ENCODE peak calls at places on chromosome 16, in five cellular contexts. H, B, N, L and Z are unnamed samples.

GRCh38 chr16:68798398-68798797 is 44.9 kb upstream of the TANGO6 start:
- DNase-seq in N (no peak), L (peak), B (peak), H (no peak), Z (no peak)

GRCh38 chr16:23557779-23558330 is 328 bp downstream of the UBFD1 start:
- DNase-seq in H (peak), B (no peak), N (no peak), L (peak), Z (no peak)

GRCh38 chr16:29898786-29899515 is 399 bp downstream of the SEZ6L2 start:
- DNase-seq in N (no peak), H (no peak), L (no peak), B (no peak), Z (peak)

GRCh38 chr16:58002411-58002790 is 1.2 kb downstream of the USB1 start:
- DNase-seq in B (no peak), H (no peak), L (no peak), N (no peak), Z (no peak)

GRCh38 chr16:75566040-75566888 is at the start of gene GABARAPL2:
- DNase-seq in B (peak), H (peak), N (peak), L (peak), Z (no peak)

GRCh38 chr16:3938471-3938842 is 57.9 kb upstream of the CREBBP start:
- DNase-seq in N (no peak), H (no peak), B (no peak), L (no peak), Z (no peak)

GRCh38 chr16:11949527-11949926 is 7.7 kb upstream of the NPIPB2 start:
- DNase-seq in N (peak), L (peak), H (peak), B (peak), Z (no peak)

GRCh38 chr16:87806246-87806607 is 40.4 kb upstream of the KLHDC4 start:
- DNase-seq in N (no peak), B (peak), L (no peak), H (no peak), Z (no peak)

GRCh38 chr16:31196324-31197088 is 6.1 kb downstream of the PYCARD start:
- DNase-seq in L (no peak), B (no peak), N (no peak), H (no peak), Z (no peak)

GRCh38 chr16:87309912-87310485 is 7.2 kb downstream of the C16orf95 start:
- DNase-seq in N (no peak), B (no peak), L (no peak), H (no peak), Z (no peak)

GRCh38 chr16:66205287-66206167 is 161.0 kb upstream of the CDH5 start:
- DNase-seq in L (peak), N (no peak), B (peak), H (peak), Z (no peak)

GRCh38 chr16:2148714-2149629 is 547 bp downstream of the RAB26 start:
- DNase-seq in H (no peak), B (peak), N (peak), L (no peak), Z (no peak)

GRCh38 chr16:50692999-50693781 is at the start of gene NOD2:
- DNase-seq in H (no peak), B (no peak), L (no peak), N (no peak), Z (no peak)

GRCh38 chr16:31484491-31485171 is 1.7 kb downstream of the SLC5A2 start:
- DNase-seq in L (no peak), H (peak), N (no peak), B (no peak), Z (no peak)

GRCh38 chr16:66296591-66296990 is 69.9 kb upstream of the CDH5 start:
- DNase-seq in N (no peak), B (no peak), L (no peak), H (no peak), Z (no peak)

GRCh38 chr16:2981177-2981898 is 1.1 kb upstream of the PKMYT1 start:
- DNase-seq in B (no peak), L (no peak), N (no peak), H (no peak), Z (no peak)

GRCh38 chr16:4016648-4017047 is 99.6 kb downstream of the ADCY9 start:
- DNase-seq in B (no peak), L (peak), H (no peak), N (no peak), Z (no peak)

GRCh38 chr16:65125322-65125721 is 3.5 kb upstream of the CDH11 start:
- DNase-seq in H (no peak), N (no peak), L (peak), B (no peak), Z (no peak)

GRCh38 chr16:31382485-31383161 is 10.5 kb upstream of the ITGAD start:
- DNase-seq in L (peak), N (peak), H (peak), B (peak), Z (no peak)

GRCh38 chr16:23379707-23380106 is 73.3 kb downstream of the COG7 start:
- DNase-seq in B (no peak), H (no peak), N (no peak), L (no peak), Z (no peak)

GRCh38 chr16:578870-579405 is 9.2 kb downstream of the PIGQ start:
- DNase-seq in B (peak), L (peak), N (peak), H (peak), Z (no peak)

GRCh38 chr16:30914849-30915248 is 8.5 kb upstream of the FBXL19 start:
- DNase-seq in L (no peak), B (no peak), N (no peak), H (no peak), Z (no peak)

GRCh38 chr16:15618392-15618791 is 24.6 kb downstream of the MARF1 start:
- DNase-seq in B (peak), N (no peak), L (peak), H (no peak), Z (no peak)

GRCh38 chr16:75501359-75501758 is 6.1 kb upstream of the CHST6 start:
- DNase-seq in L (no peak), N (no peak), B (no peak), H (no peak), Z (no peak)

GRCh38 chr16:52561910-52562741 is 15.2 kb upstream of the TOX3 start:
- DNase-seq in B (no peak), N (no peak), L (no peak), H (peak), Z (peak)

GRCh38 chr16:4578961-4579530 is 22.9 kb downstream of the C16orf96 start:
- DNase-seq in B (no peak), N (no peak), H (no peak), L (no peak), Z (no peak)

GRCh38 chr16:86778108-86778745 is 199.9 kb downstream of the FOXL1 start:
- DNase-seq in B (no peak), N (no peak), H (no peak), L (no peak), Z (no peak)

GRCh38 chr16:89733322-89733721 is 12.0 kb downstream of the ZNF276 start:
- DNase-seq in B (no peak), L (no peak), H (no peak), N (no peak), Z (no peak)

GRCh38 chr16:15509051-15509592 is 74.7 kb downstream of the BMERB1 start:
- DNase-seq in L (no peak), B (no peak), H (no peak), N (no peak), Z (no peak)

GRCh38 chr16:4328580-4329353 is 12.9 kb downstream of the GLIS2 start:
- DNase-seq in B (no peak), H (no peak), N (no peak), L (no peak), Z (no peak)

GRCh38 chr16:3580686-3581085 is 3.5 kb upstream of the NLRC3 start:
- DNase-seq in N (peak), B (peak), L (no peak), H (no peak), Z (no peak)

GRCh38 chr16:86980644-86981043 is 336.5 kb downstream of the C16orf95 start:
- DNase-seq in B (no peak), N (no peak), H (no peak), L (no peak), Z (no peak)

GRCh38 chr16:53912155-53912554 is 208.2 kb downstream of the FTO start:
- DNase-seq in N (no peak), L (no peak), H (no peak), B (peak), Z (no peak)

GRCh38 chr16:50360033-50360778 is 8.6 kb downstream of the BRD7 start:
- DNase-seq in L (peak), H (no peak), B (peak), N (no peak), Z (peak)

GRCh38 chr16:65285128-65286120 is 163.6 kb upstream of the CDH11 start:
- DNase-seq in H (no peak), N (no peak), L (no peak), B (peak), Z (no peak)

GRCh38 chr16:55257971-55258613 is 65.9 kb upstream of the IRX6 start:
- DNase-seq in B (peak), H (peak), L (peak), N (peak), Z (peak)

GRCh38 chr16:71214771-71215381 is 15.6 kb downstream of the HYDIN start:
- DNase-seq in N (no peak), L (peak), B (peak), H (no peak), Z (no peak)

GRCh38 chr16:55955845-55956244 is 80.7 kb upstream of the CES5A start:
- DNase-seq in B (no peak), H (no peak), N (no peak), L (no peak), Z (no peak)

GRCh38 chr16:21702259-21702658 is 38.5 kb downstream of the OTOA start:
- DNase-seq in H (no peak), L (no peak), B (no peak), N (no peak), Z (no peak)

GRCh38 chr16:54282202-54282922 is 4.2 kb downstream of the IRX3 start:
- DNase-seq in H (peak), N (no peak), L (peak), B (no peak), Z (no peak)

GRCh38 chr16:10812352-10813122 is 6.1 kb downstream of the TVP23A start:
- DNase-seq in L (no peak), B (no peak), N (peak), H (no peak), Z (no peak)
- TF ChIP-seq CTCF in L (no peak), B (no peak), N (peak), H (no peak), Z (no peak)

DNA sequence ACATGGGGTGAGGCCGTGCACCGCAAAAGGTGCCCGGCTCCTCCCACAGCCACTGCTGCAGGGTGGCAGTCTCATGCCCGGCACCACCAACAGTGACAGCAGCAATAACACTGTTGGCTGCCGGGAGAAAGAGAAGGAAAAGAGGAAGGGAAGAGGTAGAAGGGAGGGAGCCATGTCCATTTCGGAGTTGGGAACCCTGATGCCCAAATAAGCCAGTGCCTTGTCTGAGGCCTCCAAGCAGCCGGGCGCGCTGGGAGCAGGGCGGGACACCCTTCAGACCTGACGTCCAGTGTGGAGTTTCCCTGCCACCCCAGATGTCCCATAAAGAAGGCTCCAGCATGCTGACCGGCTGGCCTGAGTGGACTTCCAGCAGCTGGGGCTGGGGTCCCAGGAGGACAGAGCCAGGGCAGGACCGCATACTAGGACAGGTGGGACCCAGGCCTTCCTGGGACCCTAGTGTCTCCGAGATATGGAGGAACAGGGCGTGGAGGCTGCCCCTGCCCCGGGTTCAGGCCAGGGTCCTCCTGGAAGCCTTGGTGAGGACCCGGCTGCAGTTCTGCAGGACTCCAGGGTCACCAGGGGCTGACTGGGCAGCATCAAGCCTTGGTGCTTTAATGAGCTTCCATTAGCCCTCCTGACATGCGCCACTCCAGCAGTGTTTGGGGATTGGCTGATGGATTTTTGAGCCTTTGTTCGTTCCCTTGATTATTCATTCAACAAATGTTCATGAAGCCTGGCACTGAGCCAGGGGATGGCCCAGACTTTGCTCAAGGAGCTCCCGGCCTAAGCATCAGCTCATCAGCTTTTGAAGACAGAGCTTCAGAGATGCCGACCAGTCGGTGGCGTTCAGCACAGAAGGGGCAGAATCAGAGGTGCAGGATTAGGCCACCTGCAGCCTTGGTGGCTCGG is 223.6 kb upstream of the CIBAR2 start:
- DNase-seq in L (no peak), N (no peak), B (peak), H (no peak), Z (no peak)
- H3K4me3 ChIP-seq in L (no peak), N (no peak), B (no peak), H (no peak), Z (no peak)

GRCh38 chr16:81216114-81216513 is 22.4 kb upstream of the BCO1 start:
- DNase-seq in L (no peak), N (no peak), H (no peak), B (no peak), Z (no peak)

GRCh38 chr16:81212830-81213465 is 25.5 kb upstream of the BCO1 start:
- DNase-seq in L (no peak), N (no peak), B (no peak), H (no peak), Z (no peak)

GRCh38 chr16:81216706-81217105 is 21.8 kb upstream of the BCO1 start:
- DNase-seq in N (no peak), H (no peak), L (no peak), B (no peak), Z (no peak)

GRCh38 chr16:81210807-81211206 is 27.7 kb upstream of the BCO1 start:
- DNase-seq in H (no peak), L (no peak), B (no peak), N (no peak), Z (no peak)

GRCh38 chr16:81214745-81215166 is 23.7 kb upstream of the BCO1 start:
- DNase-seq in N (no peak), L (peak), H (no peak), B (peak), Z (no peak)
- TF ChIP-seq CTCF in N (peak), L (peak), H (no peak), B (peak), Z (no peak)

DNA sequence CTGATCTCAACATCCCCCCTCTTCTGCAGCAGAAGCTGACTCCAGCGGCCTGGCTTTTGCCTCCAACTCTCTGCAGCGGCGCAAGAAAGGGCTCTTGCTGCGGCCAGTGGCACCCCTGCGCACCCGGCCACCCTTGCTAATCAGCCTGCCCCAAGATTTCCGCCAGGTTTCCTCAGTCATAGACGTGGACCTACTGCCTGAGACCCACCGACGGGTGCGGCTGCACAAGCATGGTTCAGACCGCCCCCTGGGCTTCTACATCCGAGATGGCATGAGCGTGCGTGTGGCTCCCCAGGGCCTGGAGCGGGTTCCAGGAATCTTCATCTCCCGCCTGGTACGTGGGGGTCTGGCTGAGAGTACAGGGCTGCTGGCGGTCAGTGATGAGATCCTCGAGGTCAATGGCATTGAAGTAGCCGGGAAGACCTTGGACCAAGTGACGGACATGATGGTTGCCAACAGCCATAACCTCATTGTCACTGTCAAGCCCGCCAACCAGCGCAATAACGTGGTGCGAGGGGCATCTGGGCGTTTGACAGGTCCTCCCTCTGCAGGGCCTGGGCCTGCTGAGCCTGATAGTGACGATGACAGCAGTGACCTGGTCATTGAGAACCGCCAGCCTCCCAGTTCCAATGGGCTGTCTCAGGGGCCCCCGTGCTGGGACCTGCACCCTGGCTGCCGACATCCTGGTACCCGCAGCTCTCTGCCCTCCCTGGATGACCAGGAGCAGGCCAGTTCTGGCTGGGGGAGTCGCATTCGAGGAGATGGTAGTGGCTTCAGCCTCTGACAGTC is 1.3 kb downstream of the PARD6A start:
- DNase-seq in B (no peak), L (no peak), H (no peak), N (no peak), Z (no peak)
- H3K4me3 ChIP-seq in B (no peak), L (no peak), H (no peak), N (no peak), Z (peak)

GRCh38 chr16:27965801-27966200 is 97.7 kb downstream of the GSG1L start:
- DNase-seq in L (no peak), N (no peak), B (no peak), H (no peak), Z (no peak)

GRCh38 chr16:27960619-27961295 is 102.8 kb downstream of the GSG1L start:
- DNase-seq in L (no peak), N (no peak), H (no peak), B (no peak), Z (peak)

GRCh38 chr16:27961296-27961620 is 102.3 kb downstream of the GSG1L start:
- DNase-seq in H (no peak), N (no peak), L (no peak), B (no peak), Z (no peak)

GRCh38 chr16:27962197-27962596 is 101.3 kb downstream of the GSG1L start:
- DNase-seq in N (no peak), L (no peak), H (no peak), B (no peak), Z (no peak)

DNA sequence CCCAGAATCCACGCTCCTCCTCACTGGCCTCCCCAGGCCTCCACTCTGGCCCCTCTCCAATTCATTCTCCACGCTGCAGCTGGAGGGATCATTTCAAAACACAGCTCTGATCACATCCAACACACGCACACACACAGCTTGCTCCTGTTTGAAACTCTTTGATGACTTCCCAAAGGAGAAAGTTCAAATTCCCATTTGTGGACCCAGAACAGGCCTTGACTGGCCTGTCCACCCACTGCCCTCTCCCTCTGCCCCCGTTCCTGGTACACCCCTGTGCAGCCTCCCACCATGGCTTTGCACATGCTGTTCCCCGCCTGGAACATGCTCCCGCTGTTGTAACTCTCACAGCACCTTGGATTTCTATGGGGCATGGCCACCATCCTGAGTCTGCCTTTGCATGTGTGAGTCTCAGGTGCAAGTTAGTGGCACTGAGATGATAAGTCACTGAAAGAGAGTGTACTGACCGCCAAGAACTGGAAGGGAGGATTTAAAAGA is 100.0 kb downstream of the GSG1L start:
- DNase-seq in N (no peak), L (no peak), B (no peak), H (no peak), Z (no peak)
- TF ChIP-seq CTCF in N (no peak), L (no peak), B (no peak), H (no peak), Z (no peak)